ENCODE peak calls at places on chromosomes 4 and X, in six cellular contexts. N, E, C, S, Y and P are unnamed samples.

GRCh38 chr4:138308421-138308820 is 66.3 kb upstream of the SLC7A11 start:
- DNase-seq in N (no peak), E (no peak), C (no peak), S (no peak), Y (peak), P (no peak)

GRCh38 chrX:6558979-6559378 is 24.1 kb upstream of the VCX3A start:
- DNase-seq in N (no peak), E (no peak), C (no peak), S (no peak), Y (no peak), P (no peak)

GRCh38 chrX:41384041-41384705 is 50.2 kb downstream of the DDX3X start:
- DNase-seq in N (peak), E (peak), C (peak), S (peak), Y (no peak), P (peak)

GRCh38 chrX:626745-627509 is 3.7 kb upstream of the SHOX start:
- DNase-seq in N (no peak), E (no peak), C (no peak), S (no peak), Y (no peak), P (peak)

GRCh38 chr4:103303011-103303410 is 104.9 kb upstream of the CENPE start:
- DNase-seq in N (no peak), E (no peak), C (no peak), S (no peak), Y (no peak), P (no peak)

GRCh38 chr4:165580379-165580905 is 201.6 kb downstream of the CPE start:
- DNase-seq in N (peak), E (no peak), C (no peak), S (no peak), Y (peak), P (no peak)

GRCh38 chr4:92122911-92123310 is 180.9 kb upstream of the GRID2 start:
- DNase-seq in N (no peak), E (no peak), C (no peak), S (no peak), Y (no peak), P (no peak)

GRCh38 chr4:148044889-148045352 is 313.0 kb downstream of the ARHGAP10 start:
- DNase-seq in N (no peak), E (no peak), C (no peak), S (no peak), Y (peak), P (no peak)

GRCh38 chrX:3280706-3281105 is 65.7 kb downstream of the MXRA5 start:
- DNase-seq in N (no peak), E (no peak), C (no peak), S (no peak), Y (no peak), P (no peak)

GRCh38 chr4:132001542-132001941 is 1147.6 kb upstream of the PCDH10 start:
- DNase-seq in N (no peak), E (no peak), C (no peak), S (no peak), Y (no peak), P (no peak)

GRCh38 chrX:13398073-13398823 is 78.4 kb upstream of the ATXN3L start:
- DNase-seq in N (peak), E (no peak), C (peak), S (no peak), Y (peak), P (no peak)

GRCh38 chrX:133265331-133265730 is 47.2 kb upstream of the TFDP3 start:
- DNase-seq in N (no peak), E (no peak), C (no peak), S (no peak), Y (no peak), P (no peak)